ENCODE peak calls at places on chromosomes 2 and 18, in ten cellular contexts. G is tibial nerve, P is upper lobe of right lung, K is hepatocyte, Y is lower lobe of right lung, E is SK-N-SH, F is body of pancreas, M is PC-3, H is heart left ventricle, T is ascending aorta. D is an unnamed sample. For H3K36me3, the result is how much of the 10 kb centered on the place peaks cover.

GRCh38 chr18:32439802-32440201 is 30.9 kb downstream of the GAREM1 start:
- DNase-seq in T (no peak), K (no peak), H (no peak), Y (no peak), E (no peak), M (peak), F (no peak), P (no peak), G (no peak), D (no peak)

GRCh38 chr2:111930875-111931274 is 32.5 kb downstream of the MERTK start:
- DNase-seq in E (no peak), T (no peak), H (no peak), M (peak), G (no peak), P (no peak), F (no peak), K (no peak), Y (no peak), D (no peak)

GRCh38 chr2:108579631-108580030 is 45.4 kb downstream of the LIMS1 start:
- DNase-seq in G (no peak), P (no peak), Y (no peak), T (no peak), K (no peak), H (peak), M (no peak), F (no peak), E (no peak), D (peak)

GRCh38 chr2:26846881-26847662 is 860 bp upstream of the DPYSL5 start:
- DNase-seq in G (no peak), Y (no peak), E (no peak), F (no peak), M (no peak), P (no peak), H (no peak), T (no peak), K (peak), D (no peak)

GRCh38 chr2:30181176-30181575 is 34.4 kb downstream of the YPEL5 start:
- DNase-seq in E (no peak), P (no peak), T (no peak), H (no peak), K (no peak), F (no peak), M (no peak), G (no peak), Y (no peak), D (no peak)

GRCh38 chr2:240413813-240414429 is 21.5 kb upstream of the GPC1 start:
- DNase-seq in K (no peak), P (no peak), H (no peak), F (no peak), T (peak), M (no peak), Y (no peak), G (peak), E (no peak), D (no peak)

GRCh38 chr2:168930242-168930641 is 29.2 kb downstream of the G6PC2 start:
- DNase-seq in P (no peak), Y (no peak), G (no peak), T (no peak), F (no peak), H (no peak), E (no peak), K (no peak), M (no peak), D (no peak)

GRCh38 chr18:3665780-3666525 is 216.0 kb downstream of the TGIF1 start:
- DNase-seq in M (peak), G (peak), H (peak), F (peak), K (peak), T (peak), E (peak), Y (peak), P (peak), D (peak)

GRCh38 chr2:238955648-238956531 is 108.0 kb downstream of the TWIST2 start:
- DNase-seq in Y (no peak), K (no peak), M (peak), T (no peak), E (no peak), F (no peak), G (no peak), P (no peak), H (no peak), D (no peak)

GRCh38 chr18:49630246-49630699 is 68.4 kb downstream of the LIPG start:
- DNase-seq in G (no peak), H (no peak), K (peak), M (no peak), Y (no peak), E (no peak), F (peak), T (no peak), P (no peak), D (no peak)

GRCh38 chr2:202434472-202434871 is 58.3 kb downstream of the BMPR2 start:
- DNase-seq in M (no peak), F (no peak), H (no peak), P (no peak), K (no peak), E (no peak), T (no peak), G (no peak), Y (no peak), D (no peak)

GRCh38 chr2:159895258-159896209 is 97.5 kb upstream of the CD302 start:
- DNase-seq in E (no peak), T (no peak), P (no peak), G (no peak), Y (no peak), K (peak), H (no peak), M (no peak), F (no peak), D (no peak)

GRCh38 chr18:12599543-12599942 is 58.4 kb downstream of the SPIRE1 start:
- DNase-seq in M (peak), K (no peak), Y (no peak), E (no peak), F (peak), T (no peak), G (no peak), H (no peak), P (no peak), D (no peak)

GRCh38 chr2:131152065-131152464 is 46.9 kb downstream of the PLEKHB2 start:
- DNase-seq in F (no peak), K (no peak), P (no peak), T (no peak), H (no peak), Y (no peak), G (no peak), E (peak), M (no peak), D (no peak)

GRCh38 chr2:100819365-100820345 is at the start of gene NPAS2:
- DNase-seq in P (peak), E (peak), F (peak), K (peak), T (peak), H (peak), M (peak), Y (no peak), G (no peak), D (peak)

GRCh38 chr2:17306706-17307105 is 211.5 kb downstream of the RAD51AP2 start:
- DNase-seq in E (no peak), G (no peak), F (no peak), T (no peak), K (no peak), Y (no peak), H (no peak), P (no peak), M (no peak), D (no peak)

GRCh38 chr18:7464245-7464966 is 102.7 kb upstream of the PTPRM start:
- DNase-seq in M (peak), P (no peak), T (no peak), F (no peak), H (peak), E (no peak), G (no peak), K (no peak), Y (no peak), D (no peak)

GRCh38 chr18:78246588-78246987 is 733.0 kb upstream of the SALL3 start:
- DNase-seq in F (no peak), P (no peak), T (no peak), H (no peak), G (no peak), E (no peak), M (no peak), K (no peak), Y (no peak), D (no peak)

GRCh38 chr2:223997938-223998337 is 40.7 kb downstream of the MRPL44 start:
- DNase-seq in F (no peak), E (no peak), K (no peak), G (no peak), Y (no peak), M (no peak), T (no peak), P (no peak), H (no peak), D (no peak)

GRCh38 chr2:84882415-84882738 is 1.5 kb upstream of the TRABD2A start:
- DNase-seq in E (no peak), F (no peak), G (no peak), M (no peak), P (no peak), K (no peak), H (no peak), T (no peak), Y (no peak), D (no peak)

GRCh38 chr2:169393068-169393590 is 30.8 kb upstream of the LRP2 start:
- DNase-seq in M (no peak), E (peak), P (no peak), T (no peak), K (peak), H (no peak), F (no peak), G (no peak), Y (no peak), D (no peak)

GRCh38 chr2:20667531-20668401 is 822 bp downstream of the GDF7 start:
- DNase-seq in H (no peak), K (no peak), E (peak), F (no peak), Y (peak), G (no peak), M (no peak), P (peak), T (peak), D (no peak)

GRCh38 chr18:79738565-79739439 is 58.9 kb upstream of the KCNG2 start:
- DNase-seq in E (no peak), Y (no peak), T (no peak), G (no peak), K (no peak), F (no peak), P (peak), H (no peak), M (no peak), D (no peak)

GRCh38 chr2:219733746-219734145 is 106.3 kb downstream of the SLC4A3 start:
- DNase-seq in K (no peak), G (no peak), M (no peak), Y (no peak), P (no peak), F (no peak), T (no peak), E (no peak), H (no peak), D (no peak)

GRCh38 chr2:166304656-166305055 is 71.1 kb downstream of the SCN9A start:
- DNase-seq in Y (no peak), H (no peak), K (no peak), T (no peak), G (no peak), F (no peak), M (no peak), E (no peak), P (no peak), D (no peak)

GRCh38 chr2:38268001-38268400 is 109.1 kb downstream of the ATL2 start:
- DNase-seq in E (no peak), G (no peak), H (no peak), Y (no peak), T (no peak), P (no peak), M (no peak), K (no peak), F (no peak), D (no peak)

GRCh38 chr2:101895039-101895438 is 96.7 kb upstream of the IL1R2 start:
- DNase-seq in K (no peak), G (no peak), E (no peak), Y (no peak), F (no peak), H (no peak), M (no peak), P (no peak), T (no peak), D (no peak)

GRCh38 chr18:26435415-26436095 is 112.8 kb downstream of the KCTD1 start:
- DNase-seq in H (no peak), T (no peak), F (no peak), E (no peak), K (no peak), M (no peak), P (no peak), Y (no peak), G (no peak), D (no peak)

GRCh38 chr2:33158482-33159003 is 211.8 kb downstream of the LTBP1 start:
- DNase-seq in K (no peak), M (peak), F (no peak), G (no peak), E (no peak), H (no peak), P (no peak), T (no peak), Y (no peak), D (no peak)

GRCh38 chr2:218295029-218295428 is 2.7 kb upstream of the TMBIM1 start:
- DNase-seq in M (peak), T (no peak), P (no peak), Y (no peak), E (no peak), K (peak), G (no peak), F (peak), H (no peak), D (no peak)

GRCh38 chr2:135086222-135086621 is 34.1 kb downstream of the RAB3GAP1 start:
- DNase-seq in G (no peak), Y (no peak), F (no peak), M (no peak), P (no peak), E (no peak), H (no peak), K (no peak), T (no peak), D (no peak)

GRCh38 chr2:170241731-170242130 is 63.8 kb downstream of the MYO3B start:
- DNase-seq in G (no peak), K (no peak), P (no peak), H (no peak), T (no peak), E (no peak), M (no peak), Y (no peak), F (no peak), D (no peak)

GRCh38 chr2:58739033-58739432 is 497.9 kb upstream of the FANCL start:
- DNase-seq in F (peak), P (no peak), Y (no peak), M (peak), E (no peak), T (no peak), H (no peak), K (no peak), G (no peak), D (no peak)

GRCh38 chr18:34493566-34494358 is 216.3 kb upstream of the DTNA start:
- DNase-seq in G (no peak), M (peak), H (peak), F (peak), Y (peak), T (peak), P (peak), E (peak), K (peak), D (peak)

GRCh38 chr2:127183771-127184170 is 36.3 kb downstream of the CYP27C1 start:
- DNase-seq in F (no peak), Y (no peak), P (no peak), H (no peak), G (no peak), T (peak), E (no peak), M (no peak), K (no peak), D (no peak)

GRCh38 chr18:32040936-32041335 is 22.3 kb downstream of the RNF125 start:
- DNase-seq in E (no peak), Y (no peak), T (no peak), F (no peak), P (no peak), H (no peak), G (no peak), M (no peak), K (no peak), D (no peak)

GRCh38 chr2:5974477-5974876 is 282.3 kb downstream of the SOX11 start:
- DNase-seq in F (no peak), T (no peak), P (no peak), H (no peak), E (no peak), G (no peak), M (no peak), Y (no peak), K (no peak), D (no peak)
- H3K36me3 ChIP-seq in F (under half), T (under half), P (under half), H (under half), E (under half), G (under half), M (under half), Y (under half), K (under half), D (under half)

DNA sequence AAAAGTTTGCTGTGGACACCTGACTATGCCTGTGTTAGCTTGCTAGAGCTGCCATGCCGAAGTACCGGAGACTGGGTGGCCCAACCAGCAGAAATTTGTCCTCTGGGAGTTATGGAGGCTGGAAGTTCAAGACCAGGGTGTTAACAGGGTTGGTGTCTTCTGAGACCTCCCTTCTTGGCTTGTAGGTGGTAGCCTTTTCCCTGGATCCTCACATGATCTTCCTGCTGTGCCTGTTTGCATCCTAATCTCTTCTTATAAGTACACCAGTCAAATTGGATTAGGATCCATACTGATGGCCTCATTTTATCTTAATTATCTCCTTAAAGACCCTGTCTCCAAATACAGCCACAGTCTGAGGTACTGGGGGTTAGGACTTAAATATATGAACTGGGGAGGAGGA is 845 bp downstream of the TMEM177 start:
- DNase-seq in H (no peak), T (peak), E (no peak), F (no peak), K (no peak), M (no peak), P (no peak), Y (no peak), G (no peak), D (no peak)
- TF ChIP-seq CTCF in H (no peak), T (no peak), E (no peak), F (no peak), K (no peak), M (no peak), P (no peak), Y (no peak), G (no peak), D (no peak)

GRCh38 chr18:35905436-35905835 is 67.0 kb upstream of the RMP24 start:
- DNase-seq in Y (no peak), T (no peak), F (no peak), K (no peak), G (no peak), H (no peak), E (no peak), M (no peak), P (no peak), D (no peak)

GRCh38 chr18:35910327-35910726 is 62.2 kb upstream of the RMP24 start:
- DNase-seq in Y (no peak), H (no peak), P (no peak), F (no peak), E (no peak), M (no peak), G (no peak), T (no peak), K (no peak), D (no peak)

DNA sequence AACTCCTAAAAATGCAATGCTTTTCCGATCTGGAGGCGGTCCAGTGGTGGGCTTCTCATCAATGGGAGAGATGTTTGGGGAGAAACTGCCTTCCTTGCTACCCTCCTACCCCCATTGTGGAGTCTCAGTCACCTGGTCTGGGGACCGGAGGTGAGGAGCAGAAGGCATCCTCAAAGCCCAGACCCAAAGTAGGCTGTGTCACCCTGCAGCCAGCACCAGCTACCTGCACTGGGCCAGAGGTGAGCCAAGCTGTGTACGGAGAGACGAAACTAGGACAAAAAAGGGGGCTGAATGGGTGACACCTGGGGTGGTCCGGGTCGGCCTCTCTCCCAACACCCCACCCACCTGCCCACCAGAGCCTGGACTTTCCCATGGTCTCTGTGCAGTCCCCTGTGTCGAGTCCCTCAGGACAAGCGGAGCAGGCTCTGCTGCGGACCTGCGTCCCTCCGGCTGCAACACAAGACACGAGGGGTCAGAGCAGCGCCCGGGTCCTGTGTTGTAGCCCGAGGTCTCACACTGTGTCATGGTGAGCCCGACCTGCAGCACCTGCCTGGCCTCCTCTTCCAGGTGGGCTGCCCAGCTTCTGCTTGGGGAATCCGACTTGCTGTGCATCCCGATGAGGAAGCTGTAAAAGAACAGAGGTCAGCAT is 68.0 kb upstream of the RMP24 start:
- DNase-seq in P (no peak), G (no peak), F (no peak), H (no peak), T (no peak), K (no peak), M (no peak), E (no peak), Y (no peak), D (no peak)
- H3K27ac ChIP-seq in P (no peak), G (no peak), F (no peak), H (no peak), T (no peak), K (no peak), M (no peak), E (no peak), Y (no peak), D (no peak)

DNA sequence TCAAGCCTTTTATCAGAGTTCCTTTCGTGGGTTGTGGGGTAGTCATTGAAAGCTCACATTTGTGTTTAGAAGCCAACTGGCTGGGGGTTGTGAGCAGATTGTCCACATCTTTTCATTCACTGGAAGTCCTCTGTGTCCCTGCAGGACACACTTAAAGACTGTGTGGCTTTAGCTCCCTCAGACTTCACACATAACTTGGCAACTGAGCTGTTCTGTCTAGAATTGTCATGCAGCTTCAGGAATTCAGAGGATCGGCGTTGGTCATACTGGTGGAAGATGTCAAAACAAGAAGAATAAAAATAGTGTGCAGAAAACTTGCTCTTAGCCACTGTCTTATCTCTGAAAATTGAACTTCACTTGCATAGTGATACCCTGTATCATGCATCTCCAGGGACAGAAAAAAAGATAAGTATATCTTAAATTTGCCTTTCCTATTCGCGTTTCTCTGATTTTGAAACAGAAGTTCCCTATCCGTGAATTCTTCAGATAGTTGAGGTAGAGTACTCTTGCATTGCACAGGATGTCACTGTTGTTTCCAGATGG is 49.6 kb downstream of the TRAPPC12 start:
- DNase-seq in P (no peak), Y (no peak), F (no peak), G (no peak), K (no peak), H (no peak), T (no peak), M (no peak), E (no peak), D (no peak)
- H3K36me3 ChIP-seq in P (half or more), Y (half or more), F (under half), G (under half), K (under half), H (half or more), T (half or more), M (under half), E (half or more), D (half or more)

GRCh38 chr2:148640767-148641166 is 3.8 kb upstream of the EPC2 start:
- DNase-seq in F (no peak), M (no peak), P (no peak), T (no peak), K (no peak), Y (no peak), E (peak), G (no peak), H (no peak), D (no peak)
- TF ChIP-seq CTCF in F (no peak), M (peak), P (no peak), T (no peak), K (peak), Y (no peak), E (peak), G (no peak), H (no peak), D (no peak)

GRCh38 chr2:110660558-110660957 is 17.3 kb downstream of the BUB1 start:
- DNase-seq in P (no peak), Y (no peak), F (no peak), M (no peak), H (no peak), G (no peak), E (no peak), K (no peak), T (no peak), D (no peak)

GRCh38 chr2:110662560-110662959 is 15.3 kb downstream of the BUB1 start:
- DNase-seq in T (no peak), M (no peak), K (no peak), E (no peak), P (no peak), Y (no peak), G (no peak), F (no peak), H (no peak), D (no peak)

GRCh38 chr2:110655701-110656100 is 22.2 kb downstream of the BUB1 start:
- DNase-seq in T (no peak), K (no peak), F (no peak), G (no peak), P (no peak), E (no peak), H (no peak), Y (no peak), M (no peak), D (no peak)

GRCh38 chr2:110657721-110658305 is 20.1 kb downstream of the BUB1 start:
- DNase-seq in M (no peak), K (peak), H (no peak), F (peak), Y (no peak), T (no peak), E (no peak), P (no peak), G (no peak), D (no peak)

GRCh38 chr2:110659248-110659647 is 18.6 kb downstream of the BUB1 start:
- DNase-seq in G (no peak), K (peak), P (no peak), H (no peak), Y (no peak), E (no peak), F (no peak), T (no peak), M (no peak), D (no peak)
- H3K27ac ChIP-seq in G (no peak), K (peak), P (no peak), H (no peak), Y (no peak), E (no peak), F (no peak), T (no peak), M (no peak), D (no peak)

GRCh38 chr18:6365385-6365784 is 49.3 kb downstream of the L3MBTL4 start:
- DNase-seq in K (no peak), H (no peak), G (no peak), F (no peak), Y (no peak), E (no peak), T (no peak), M (no peak), P (no peak), D (no peak)
- H3K36me3 ChIP-seq in K (under half), H (under half), G (under half), F (under half), Y (under half), E (under half), T (under half), M (under half), P (under half), D (under half)

D was measured in psoas muscle.